ENCODE peak calls at places on chromosomes 11 and 22, in four cellular contexts. V is CD4-positive, CD25-positive, alpha-beta regulatory T cell; C is fibroblast of the aortic adventitia; G is mammary epithelial cell. I is an unnamed sample.

GRCh38 chr11:14645985-14646900 is 2.6 kb downstream of the PDE3B start:
- DNase-seq in G (no peak), V (no peak), C (no peak), I (no peak)

GRCh38 chr11:45108070-45109064 is 38.1 kb upstream of the PRDM11 start:
- DNase-seq in C (no peak), V (no peak), G (no peak), I (no peak)

GRCh38 chr11:120645639-120646038 is 134.1 kb downstream of the GRIK4 start:
- DNase-seq in G (no peak), C (no peak), V (no peak), I (no peak)

GRCh38 chr11:130085671-130086070 is 16.0 kb downstream of the APLP2 start:
- DNase-seq in G (no peak), V (no peak), C (no peak), I (no peak)

GRCh38 chr22:28977481-28977971 is 84.1 kb downstream of the C22orf31 start:
- DNase-seq in C (peak), G (peak), V (no peak), I (no peak)

GRCh38 chr11:45926001-45926401 is 3.5 kb downstream of the LARGE2 start:
- DNase-seq in G (no peak), V (no peak), C (no peak), I (no peak)

GRCh38 chr11:48164836-48165235 is 51.8 kb upstream of the OR4B1 start:
- DNase-seq in V (no peak), C (no peak), G (no peak), I (no peak)

GRCh38 chr11:15006139-15006759 is 34.1 kb upstream of the CALCA start:
- DNase-seq in V (no peak), C (peak), G (peak), I (peak)

GRCh38 chr11:132099692-132100091 is 729.3 kb downstream of the NTM start:
- DNase-seq in C (no peak), V (no peak), G (no peak), I (peak)

GRCh38 chr11:123197711-123198110 is 2.7 kb upstream of the CLMP start:
- DNase-seq in C (peak), G (peak), V (no peak), I (no peak)

GRCh38 chr11:103970850-103971249 is 65.6 kb upstream of the DDI1 start:
- DNase-seq in C (no peak), V (no peak), G (no peak), I (no peak)

GRCh38 chr11:17392872-17393271 is 4.4 kb upstream of the KCNJ11 start:
- DNase-seq in G (no peak), C (no peak), V (no peak), I (no peak)

GRCh38 chr11:114621072-114621471 is 25.5 kb upstream of the NXPE4 start:
- DNase-seq in C (no peak), G (no peak), V (no peak), I (no peak)

GRCh38 chr11:1122356-1123002 is 35.3 kb upstream of the MUC5AC start:
- DNase-seq in V (no peak), C (no peak), G (no peak), I (no peak)

GRCh38 chr11:11536650-11537049 is 85.2 kb downstream of the GALNT18 start:
- DNase-seq in V (no peak), G (no peak), C (no peak), I (no peak)

GRCh38 chr22:37100589-37101127 is 8.9 kb downstream of the TMPRSS6 start:
- DNase-seq in G (no peak), V (no peak), C (no peak), I (no peak)

GRCh38 chr22:48760481-48761238 is 1067.0 kb downstream of the BRD1 start:
- DNase-seq in C (no peak), V (no peak), G (no peak), I (no peak)

GRCh38 chr22:24208012-24208749 is 26.9 kb downstream of the SUSD2 start:
- DNase-seq in C (peak), V (no peak), G (peak), I (peak)

GRCh38 chr11:72379384-72380131 is 54.8 kb downstream of the CLPB start:
- DNase-seq in G (no peak), V (no peak), C (no peak), I (no peak)

GRCh38 chr22:24134090-24134846 is 47.0 kb upstream of the SUSD2 start:
- DNase-seq in C (no peak), G (no peak), V (no peak), I (peak)

GRCh38 chr11:114057147-114057546 is 2.4 kb upstream of the ZBTB16 start:
- DNase-seq in V (no peak), G (no peak), C (no peak), I (no peak)

GRCh38 chr11:65438257-65439151 is 15.9 kb downstream of the NEAT1 start:
- DNase-seq in C (peak), V (no peak), G (no peak), I (no peak)

GRCh38 chr11:123235117-123235686 is 40.2 kb upstream of the CLMP start:
- DNase-seq in G (no peak), V (no peak), C (peak), I (peak)

GRCh38 chr22:25029181-25029580 is 76.7 kb downstream of the KIAA1671 start:
- DNase-seq in V (no peak), G (no peak), C (no peak), I (no peak)

GRCh38 chr22:37454857-37455686 is 27.8 kb upstream of the ELFN2 start:
- DNase-seq in C (peak), V (no peak), G (peak), I (no peak)

GRCh38 chr11:132653237-132653636 is 879.1 kb downstream of the OPCML start:
- DNase-seq in V (no peak), C (no peak), G (no peak), I (no peak)

GRCh38 chr11:44538375-44539054 is 26.9 kb upstream of the CD82 start:
- DNase-seq in G (peak), V (peak), C (peak), I (peak)

GRCh38 chr11:65539401-65540289 is 14.8 kb downstream of the SCYL1 start:
- DNase-seq in G (peak), V (peak), C (no peak), I (no peak)

GRCh38 chr11:95584180-95584579 is 205.4 kb downstream of the FAM76B start:
- DNase-seq in V (no peak), C (peak), G (peak), I (no peak)

GRCh38 chr11:111969344-111969743 is 32.2 kb downstream of the DIXDC1 start:
- DNase-seq in C (no peak), V (no peak), G (no peak), I (no peak)

GRCh38 chr11:65298131-65298535 is 16.5 kb upstream of the CDC42EP2 start:
- DNase-seq in V (no peak), C (peak), G (no peak), I (no peak)

GRCh38 chr11:114896594-114896993 is 218.3 kb downstream of the NXPE2 start:
- DNase-seq in G (no peak), C (no peak), V (no peak), I (no peak)

GRCh38 chr11:17572791-17573460 is 25.9 kb downstream of the OTOG start:
- DNase-seq in V (no peak), G (no peak), C (no peak), I (no peak)

GRCh38 chr11:96486890-96487633 is 97.2 kb downstream of the JRKL start:
- DNase-seq in V (no peak), G (peak), C (peak), I (no peak)

GRCh38 chr22:39144101-39144815 is 8.2 kb downstream of the CBX7 start:
- DNase-seq in V (peak), G (peak), C (peak), I (no peak)

GRCh38 chr22:45784357-45785277 is 113.0 kb downstream of the ATXN10 start:
- DNase-seq in V (no peak), G (no peak), C (no peak), I (no peak)

GRCh38 chr11:66651011-66651410 is 12.5 kb downstream of the RBM4 start:
- DNase-seq in C (no peak), V (no peak), G (peak), I (no peak)

GRCh38 chr11:17343907-17344306 is 7.7 kb upstream of the NCR3LG1 start:
- DNase-seq in V (no peak), G (peak), C (peak), I (no peak)

GRCh38 chr11:47980907-47981621 is 705 bp downstream of the PTPRJ start:
- DNase-seq in V (peak), G (peak), C (no peak), I (no peak)

GRCh38 chr11:108854366-108854765 is 189.5 kb downstream of the DDX10 start:
- DNase-seq in C (peak), G (no peak), V (no peak), I (no peak)
- H3K4me3 ChIP-seq in C (peak), G (no peak), V (peak), I (no peak)

GRCh38 chr11:2305862-2306823 is 4.3 kb downstream of the TSPAN32 start:
- DNase-seq in C (peak), V (no peak), G (no peak), I (no peak)

GRCh38 chr11:2303627-2304155 is 1.9 kb downstream of the TSPAN32 start:
- DNase-seq in C (no peak), G (no peak), V (no peak), I (no peak)

GRCh38 chr11:2306971-2307732 is 5.3 kb downstream of the TSPAN32 start:
- DNase-seq in V (no peak), G (no peak), C (no peak), I (no peak)

GRCh38 chr11:2304156-2305139 is 2.6 kb downstream of the TSPAN32 start:
- DNase-seq in C (no peak), G (no peak), V (no peak), I (no peak)

GRCh38 chr11:2305140-2305861 is 3.5 kb downstream of the TSPAN32 start:
- DNase-seq in C (peak), V (peak), G (peak), I (peak)
- H3K4me3 ChIP-seq in C (peak), V (peak), G (no peak), I (no peak)

GRCh38 chr11:124747406-124748099 is 4.5 kb downstream of the VSIG2 start:
- DNase-seq in G (no peak), V (no peak), C (no peak), I (no peak)
- H3K4me3 ChIP-seq in G (no peak), V (peak), C (no peak), I (no peak)

GRCh38 chr11:118314985-118315384 is 10.5 kb downstream of the CD3E start:
- DNase-seq in G (no peak), C (no peak), V (no peak), I (no peak)
- H3K4me3 ChIP-seq in G (no peak), C (no peak), V (no peak), I (peak)

GRCh38 chr11:82930229-82930628 is 28.7 kb downstream of the DDIAS start:
- DNase-seq in C (no peak), G (no peak), V (no peak), I (no peak)
- H3K4me3 ChIP-seq in C (no peak), G (no peak), V (no peak), I (no peak)

GRCh38 chr11:34921156-34921555 is 4.7 kb downstream of the PDHX start:
- DNase-seq in V (no peak), C (no peak), G (no peak), I (no peak)
- H3K4me3 ChIP-seq in V (no peak), C (no peak), G (no peak), I (no peak)

DNA sequence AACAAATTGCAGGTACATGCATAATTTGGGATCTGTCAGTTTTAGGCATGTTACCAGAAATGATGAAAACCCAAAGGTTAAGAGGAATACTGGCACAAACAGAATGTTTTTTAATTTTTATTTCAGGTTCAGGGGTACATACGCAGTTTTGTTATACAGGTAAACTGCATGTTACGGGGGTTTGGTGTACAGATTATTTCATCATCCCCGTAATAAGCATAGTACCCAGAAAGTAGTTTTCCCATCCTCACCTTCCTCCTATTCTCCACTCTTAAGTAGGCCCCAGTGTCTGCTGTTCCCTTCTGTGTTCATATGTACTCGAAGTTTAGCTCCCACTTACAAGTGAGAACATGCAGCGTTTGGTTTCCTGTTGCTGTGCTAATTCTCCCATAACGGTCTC is 33.0 kb downstream of the PI4KA start:
- DNase-seq in V (no peak), G (no peak), C (no peak), I (no peak)
- H3K4me3 ChIP-seq in V (no peak), G (no peak), C (no peak), I (no peak)

I was measured in Jurkat, Clone E6-1.